ENCODE peak calls at places on chromosomes 5 and 9, in six cellular contexts. P, X, E, C, S and J are unnamed samples. For H3K27me3, the result is how much of the 10 kb centered on the place peaks cover.

GRCh38 chr9:109708507-109708945 is 71.5 kb upstream of the PALM2AKAP2 start:
- DNase-seq in P (no peak), X (no peak), E (no peak), C (no peak), S (no peak), J (no peak)

GRCh38 chr9:78003730-78004129 is 27.9 kb downstream of the GNAQ start:
- DNase-seq in P (no peak), X (no peak), E (no peak), C (no peak), S (no peak), J (no peak)

GRCh38 chr5:72114629-72115028 is 7.4 kb downstream of the MAP1B start:
- DNase-seq in P (no peak), X (no peak), E (no peak), C (no peak), S (no peak), J (no peak)

GRCh38 chr9:135980926-135981630 is 19.9 kb upstream of the UBAC1 start:
- DNase-seq in P (no peak), X (no peak), E (no peak), C (no peak), S (no peak), J (no peak)

GRCh38 chr5:174413520-174414314 is 310.7 kb upstream of the MSX2 start:
- DNase-seq in P (no peak), X (no peak), E (no peak), C (no peak), S (no peak), J (no peak)

GRCh38 chr9:113472199-113472598 is 8.7 kb downstream of the RGS3 start:
- DNase-seq in P (no peak), X (no peak), E (no peak), C (no peak), S (no peak), J (no peak)

GRCh38 chr5:51185985-51186384 is 197.3 kb upstream of the ISL1 start:
- DNase-seq in P (no peak), X (no peak), E (no peak), C (no peak), S (no peak), J (no peak)

GRCh38 chr5:72434781-72435437 is 72.3 kb downstream of the ZNF366 start:
- DNase-seq in P (no peak), X (no peak), E (no peak), C (no peak), S (no peak), J (no peak)

GRCh38 chr5:124040799-124041198 is 528.8 kb downstream of the CSNK1G3 start:
- DNase-seq in P (no peak), X (no peak), E (no peak), C (no peak), S (no peak), J (no peak)

GRCh38 chr5:169004551-169004950 is 296.4 kb downstream of the SLIT3 start:
- DNase-seq in P (no peak), X (no peak), E (no peak), C (no peak), S (no peak), J (no peak)

GRCh38 chr9:129697111-129697955 is 31.9 kb downstream of the PRRX2 start:
- DNase-seq in P (no peak), X (no peak), E (peak), C (no peak), S (no peak), J (no peak)

GRCh38 chr9:99087462-99087861 is 17.5 kb upstream of the TGFBR1 start:
- DNase-seq in P (no peak), X (peak), E (no peak), C (peak), S (no peak), J (no peak)

GRCh38 chr5:98927242-98927987 is 1.4 kb downstream of the CHD1 start:
- DNase-seq in P (no peak), X (peak), E (no peak), C (peak), S (no peak), J (peak)

GRCh38 chr9:93822229-93822628 is 132.9 kb downstream of the BARX1 start:
- DNase-seq in P (no peak), X (no peak), E (no peak), C (no peak), S (peak), J (no peak)

GRCh38 chr9:120382453-120382852 is 197.5 kb downstream of the CDK5RAP2 start:
- DNase-seq in P (no peak), X (no peak), E (no peak), C (no peak), S (no peak), J (no peak)

GRCh38 chr5:97094579-97095317 is 47.7 kb downstream of the LIX1 start:
- DNase-seq in P (no peak), X (no peak), E (no peak), C (no peak), S (no peak), J (no peak)

GRCh38 chr5:86112249-86112648 is 505.5 kb upstream of the COX7C start:
- DNase-seq in P (no peak), X (no peak), E (no peak), C (no peak), S (no peak), J (no peak)

GRCh38 chr9:133589454-133590227 is 19.5 kb downstream of the FAM163B start:
- DNase-seq in P (no peak), X (no peak), E (no peak), C (no peak), S (no peak), J (no peak)

GRCh38 chr5:131671409-131671808 is 36.4 kb upstream of the RAPGEF6 start:
- DNase-seq in P (no peak), X (no peak), E (no peak), C (no peak), S (no peak), J (no peak)

GRCh38 chr9:81266674-81267073 is 422.7 kb downstream of the TLE1 start:
- DNase-seq in P (no peak), X (peak), E (no peak), C (peak), S (no peak), J (no peak)

GRCh38 chr9:20593551-20593950 is 28.7 kb downstream of the MLLT3 start:
- DNase-seq in P (no peak), X (peak), E (no peak), C (peak), S (no peak), J (no peak)

GRCh38 chr5:78805474-78806124 is 157.0 kb upstream of the LHFPL2 start:
- DNase-seq in P (no peak), X (no peak), E (no peak), C (no peak), S (no peak), J (no peak)

GRCh38 chr5:62547929-62548678 is 30.5 kb upstream of the LRRC70 start:
- DNase-seq in P (no peak), X (no peak), E (no peak), C (no peak), S (no peak), J (no peak)

GRCh38 chr5:68315679-68316271 is 100.2 kb downstream of the PIK3R1 start:
- DNase-seq in P (no peak), X (peak), E (no peak), C (no peak), S (no peak), J (peak)

GRCh38 chr5:77326986-77327734 is 116.7 kb downstream of the PDE8B start:
- DNase-seq in P (no peak), X (no peak), E (no peak), C (no peak), S (no peak), J (no peak)

GRCh38 chr9:4508246-4508906 is 18.1 kb downstream of the SLC1A1 start:
- DNase-seq in P (no peak), X (peak), E (no peak), C (peak), S (no peak), J (no peak)

GRCh38 chr5:5050797-5051196 is 89.3 kb upstream of the ADAMTS16 start:
- DNase-seq in P (no peak), X (no peak), E (no peak), C (no peak), S (no peak), J (no peak)
- H3K27me3 ChIP-seq in P (under half), X (under half), E (under half), C (under half), S (under half), J (under half)

GRCh38 chr5:171623107-171623506 is 162.5 kb upstream of the SMIM23 start:
- DNase-seq in P (no peak), X (no peak), E (no peak), C (no peak), S (no peak), J (no peak)

GRCh38 chr5:171624396-171624795 is 161.2 kb upstream of the SMIM23 start:
- DNase-seq in P (no peak), X (no peak), E (no peak), C (no peak), S (no peak), J (no peak)

GRCh38 chr5:171627936-171628335 is 157.7 kb upstream of the SMIM23 start:
- DNase-seq in P (no peak), X (no peak), E (no peak), C (no peak), S (no peak), J (no peak)

GRCh38 chr5:171623551-171624097 is 162.0 kb upstream of the SMIM23 start:
- DNase-seq in P (no peak), X (no peak), E (no peak), C (no peak), S (no peak), J (no peak)

GRCh38 chr5:171625646-171626045 is 160.0 kb upstream of the SMIM23 start:
- DNase-seq in P (no peak), X (no peak), E (no peak), C (no peak), S (no peak), J (no peak)
- H3K27me3 ChIP-seq in P (under half), X (under half), E (under half), C (under half), S (under half), J (under half)

GRCh38 chr9:123376218-123377071 is 20.4 kb downstream of the CRB2 start:
- DNase-seq in P (no peak), X (no peak), E (no peak), C (no peak), S (no peak), J (no peak)
- H3K27me3 ChIP-seq in P (under half), X (under half), E (under half), C (under half), S (under half), J (under half)

GRCh38 chr9:34380511-34381315 is 4.0 kb upstream of the MYORG start:
- DNase-seq in P (peak), X (peak), E (peak), C (peak), S (peak), J (peak)

GRCh38 chr9:34380034-34380510 is 3.4 kb upstream of the MYORG start:
- DNase-seq in P (peak), X (no peak), E (peak), C (no peak), S (no peak), J (peak)

GRCh38 chr9:34382054-34382453 is 5.4 kb upstream of the MYORG start:
- DNase-seq in P (no peak), X (no peak), E (no peak), C (no peak), S (peak), J (no peak)

GRCh38 chr9:34382879-34383278 is 6.2 kb upstream of the MYORG start:
- DNase-seq in P (no peak), X (no peak), E (no peak), C (no peak), S (peak), J (no peak)

DNA sequence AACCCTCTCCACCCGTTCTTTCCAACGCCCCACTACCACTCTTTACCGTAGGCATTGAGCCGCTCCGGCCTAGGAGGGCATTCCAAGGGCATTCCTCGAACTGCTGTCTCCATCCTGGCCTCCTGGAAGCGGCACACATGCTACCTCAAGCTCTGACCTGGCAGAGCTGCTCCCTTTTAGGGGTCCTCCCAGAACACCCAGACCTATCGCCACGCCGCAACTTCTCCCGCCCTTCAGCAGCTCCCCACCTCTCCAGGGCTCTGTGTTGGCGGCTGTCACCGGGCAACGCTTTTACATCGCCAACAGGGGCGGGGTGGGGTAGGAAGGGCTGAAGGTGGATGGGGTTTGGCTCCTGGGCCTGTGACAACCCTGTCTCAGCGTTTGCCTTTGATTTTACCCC is 4.6 kb upstream of the MYORG start:
- DNase-seq in P (peak), X (no peak), E (no peak), C (no peak), S (no peak), J (peak)
- H3K27me3 ChIP-seq in P (under half), X (under half), E (under half), C (under half), S (under half), J (under half)

GRCh38 chr9:37066139-37066725 is 32.2 kb upstream of the PAX5 start:
- DNase-seq in P (no peak), X (no peak), E (no peak), C (no peak), S (no peak), J (no peak)

GRCh38 chr9:37060821-37061220 is 26.8 kb upstream of the PAX5 start:
- DNase-seq in P (no peak), X (no peak), E (no peak), C (no peak), S (no peak), J (no peak)

GRCh38 chr9:37056521-37056920 is 22.5 kb upstream of the PAX5 start:
- DNase-seq in P (no peak), X (no peak), E (no peak), C (no peak), S (no peak), J (no peak)

GRCh38 chr9:37062331-37062730 is 28.3 kb upstream of the PAX5 start:
- DNase-seq in P (no peak), X (no peak), E (no peak), C (no peak), S (no peak), J (no peak)

DNA sequence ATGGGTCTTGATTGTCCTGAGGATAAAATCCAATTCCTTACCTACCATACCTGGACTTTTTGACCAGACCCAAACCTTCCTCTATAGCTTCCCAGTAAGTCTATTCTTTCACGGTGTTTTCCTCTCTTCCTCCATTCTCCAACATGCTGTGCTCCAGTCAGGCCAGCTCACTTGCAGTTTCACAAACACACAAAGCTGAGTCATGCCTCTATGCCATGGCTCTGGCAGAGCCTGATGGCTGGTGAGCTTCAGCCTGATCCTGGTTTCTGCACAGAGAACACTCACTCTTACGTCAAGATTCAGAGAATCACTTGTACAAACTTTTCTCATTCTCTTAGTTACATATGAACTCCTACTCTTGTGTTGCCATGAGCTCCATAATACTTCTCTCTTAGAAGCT is 27.7 kb upstream of the PAX5 start:
- DNase-seq in P (no peak), X (no peak), E (no peak), C (peak), S (no peak), J (no peak)
- H3K27me3 ChIP-seq in P (under half), X (under half), E (under half), C (under half), S (under half), J (under half)

GRCh38 chr9:91147079-91147708 is 214.5 kb downstream of the AUH start:
- DNase-seq in P (no peak), X (no peak), E (no peak), C (no peak), S (no peak), J (no peak)
- H3K27me3 ChIP-seq in P (under half), X (under half), E (under half), C (under half), S (under half), J (under half)

GRCh38 chr9:96246267-96246671 is 55.7 kb downstream of the HSD17B3 start:
- DNase-seq in P (no peak), X (no peak), E (no peak), C (no peak), S (no peak), J (no peak)

GRCh38 chr9:96243798-96244197 is 58.2 kb downstream of the HSD17B3 start:
- DNase-seq in P (no peak), X (no peak), E (no peak), C (no peak), S (no peak), J (no peak)

GRCh38 chr9:96242829-96243228 is 59.1 kb downstream of the HSD17B3 start:
- DNase-seq in P (no peak), X (no peak), E (no peak), C (no peak), S (no peak), J (no peak)

GRCh38 chr9:96241391-96241809 is 60.6 kb downstream of the HSD17B3 start:
- DNase-seq in P (no peak), X (peak), E (no peak), C (peak), S (no peak), J (no peak)

GRCh38 chr9:96245399-96245798 is 56.6 kb downstream of the HSD17B3 start:
- DNase-seq in P (no peak), X (no peak), E (no peak), C (no peak), S (no peak), J (no peak)
- H3K27me3 ChIP-seq in P (under half), X (half or more), E (under half), C (under half), S (under half), J (under half)